ENCODE peak calls at places on chromosomes 11 and 22, in nine cellular contexts. T, H, U, Z, C, P, R, X and J are unnamed samples.

GRCh38 chr11:104997288-104997687 is 25.7 kb downstream of the CASP5 start:
- DNase-seq in P (peak), R (no peak), Z (peak), C (no peak), T (peak), H (peak), X (no peak), U (peak), J (no peak)

GRCh38 chr11:58075781-58076180 is 45.0 kb downstream of the OR6Q1 start:
- DNase-seq in P (peak), Z (peak), H (no peak), T (peak), R (no peak), U (peak), X (no peak), C (no peak), J (no peak)

GRCh38 chr11:28729339-28729738 is 621.2 kb downstream of the METTL15 start:
- DNase-seq in X (no peak), P (no peak), H (no peak), C (no peak), T (no peak), R (no peak), U (no peak), Z (no peak), J (no peak)

GRCh38 chr22:45426387-45426786 is 12.9 kb downstream of the RIBC2 start:
- DNase-seq in U (no peak), P (no peak), X (no peak), C (no peak), T (no peak), Z (no peak), H (no peak), R (no peak), J (no peak)

GRCh38 chr11:129225190-129225589 is 33.1 kb upstream of the ARHGAP32 start:
- DNase-seq in C (no peak), Z (peak), T (peak), U (peak), H (no peak), P (peak), X (peak), R (no peak), J (peak)

GRCh38 chr11:10390375-10390774 is 64.7 kb upstream of the AMPD3 start:
- DNase-seq in P (no peak), R (no peak), C (no peak), T (peak), H (no peak), U (peak), X (no peak), Z (no peak), J (peak)

GRCh38 chr22:26446808-26447515 is 17.9 kb downstream of the ASPHD2 start:
- DNase-seq in R (no peak), X (no peak), T (no peak), H (no peak), Z (no peak), P (no peak), C (no peak), U (no peak), J (no peak)

GRCh38 chr22:43050995-43051394 is 36.0 kb upstream of the PACSIN2 start:
- DNase-seq in P (no peak), R (no peak), C (no peak), U (no peak), T (no peak), H (no peak), X (no peak), Z (no peak), J (no peak)

GRCh38 chr22:42819412-42820069 is 37.5 kb downstream of the ARFGAP3 start:
- DNase-seq in P (no peak), U (no peak), Z (no peak), C (no peak), H (no peak), T (no peak), R (no peak), X (no peak), J (no peak)

GRCh38 chr11:76069061-76069460 is 137.2 kb downstream of the WNT11 start:
- DNase-seq in R (no peak), U (no peak), C (no peak), Z (no peak), X (no peak), T (no peak), P (no peak), H (no peak), J (peak)

GRCh38 chr11:64419818-64420485 is 61.0 kb downstream of the RPS6KA4 start:
- DNase-seq in Z (peak), H (no peak), P (peak), T (peak), R (no peak), X (peak), C (no peak), U (no peak), J (no peak)

GRCh38 chr11:3926458-3927095 is 71.1 kb downstream of the STIM1 start:
- DNase-seq in R (no peak), T (no peak), X (no peak), Z (no peak), C (no peak), U (no peak), H (no peak), P (no peak), J (peak)

GRCh38 chr11:108897916-108898315 is 233.0 kb downstream of the DDX10 start:
- DNase-seq in H (no peak), C (no peak), U (no peak), R (no peak), T (no peak), Z (no peak), P (no peak), X (no peak), J (no peak)

GRCh38 chr11:108891909-108892511 is 227.1 kb downstream of the DDX10 start:
- DNase-seq in T (no peak), H (no peak), R (no peak), X (no peak), C (no peak), Z (no peak), P (no peak), U (no peak), J (no peak)

GRCh38 chr11:108897071-108897481 is 232.2 kb downstream of the DDX10 start:
- DNase-seq in C (peak), T (peak), U (peak), P (no peak), R (no peak), Z (no peak), X (no peak), H (peak), J (no peak)

GRCh38 chr11:108891143-108891542 is 226.3 kb downstream of the DDX10 start:
- DNase-seq in U (no peak), P (no peak), T (no peak), X (no peak), C (no peak), Z (no peak), H (no peak), R (no peak), J (no peak)

DNA sequence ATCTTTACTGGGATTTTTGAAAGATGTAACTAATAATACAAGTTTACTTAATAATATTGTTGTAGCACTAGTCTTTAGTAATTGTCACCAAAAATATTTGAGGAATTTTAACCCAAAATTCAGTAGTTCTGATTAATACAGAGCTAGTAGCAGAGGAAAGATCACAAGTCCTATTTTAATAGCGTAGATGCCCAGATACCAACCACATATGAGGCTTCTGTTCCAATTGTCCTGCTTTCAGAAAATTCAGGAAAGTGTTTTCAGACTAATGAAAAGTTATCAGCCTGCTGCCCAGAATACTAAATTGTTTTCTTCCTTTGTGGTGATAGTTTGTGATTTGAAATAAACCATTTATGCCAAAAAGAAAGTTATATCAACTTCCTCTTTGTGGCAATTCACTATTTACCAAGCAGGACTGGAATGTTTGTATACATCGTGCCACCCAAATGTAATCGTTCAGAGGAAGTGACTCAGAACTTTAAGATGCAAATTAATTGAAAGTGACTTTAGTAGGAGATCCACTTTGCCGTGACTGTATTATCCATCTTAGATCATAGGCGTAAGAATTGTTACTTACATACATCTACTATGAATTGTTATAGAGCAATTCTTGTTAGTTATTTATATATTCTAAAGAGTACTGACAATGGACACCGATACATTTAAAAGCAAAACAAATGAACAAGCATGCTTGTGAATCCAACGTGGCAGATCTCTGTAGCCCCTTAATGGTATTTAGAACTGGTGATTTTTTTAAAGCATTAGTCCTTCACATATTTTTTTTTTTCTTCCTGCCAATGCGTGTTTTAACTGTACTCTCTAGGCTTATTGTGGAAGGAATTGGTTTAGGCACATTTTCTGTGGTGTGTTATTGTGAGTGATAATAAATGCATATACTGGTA is 231.0 kb downstream of the DDX10 start:
- DNase-seq in R (no peak), C (no peak), X (no peak), H (peak), U (peak), T (peak), P (peak), Z (peak), J (peak)
- H3K4me3 ChIP-seq in R (no peak), C (no peak), X (no peak), H (no peak), U (peak), T (no peak), P (no peak), Z (no peak), J (no peak)

GRCh38 chr22:37163096-37163489 is 13.4 kb upstream of the IL2RB start:
- DNase-seq in U (no peak), T (no peak), C (no peak), R (no peak), X (no peak), H (no peak), P (no peak), Z (no peak), J (no peak)
- H3K4me3 ChIP-seq in U (no peak), T (no peak), C (no peak), R (no peak), X (no peak), H (no peak), P (no peak), Z (no peak), J (no peak)

DNA sequence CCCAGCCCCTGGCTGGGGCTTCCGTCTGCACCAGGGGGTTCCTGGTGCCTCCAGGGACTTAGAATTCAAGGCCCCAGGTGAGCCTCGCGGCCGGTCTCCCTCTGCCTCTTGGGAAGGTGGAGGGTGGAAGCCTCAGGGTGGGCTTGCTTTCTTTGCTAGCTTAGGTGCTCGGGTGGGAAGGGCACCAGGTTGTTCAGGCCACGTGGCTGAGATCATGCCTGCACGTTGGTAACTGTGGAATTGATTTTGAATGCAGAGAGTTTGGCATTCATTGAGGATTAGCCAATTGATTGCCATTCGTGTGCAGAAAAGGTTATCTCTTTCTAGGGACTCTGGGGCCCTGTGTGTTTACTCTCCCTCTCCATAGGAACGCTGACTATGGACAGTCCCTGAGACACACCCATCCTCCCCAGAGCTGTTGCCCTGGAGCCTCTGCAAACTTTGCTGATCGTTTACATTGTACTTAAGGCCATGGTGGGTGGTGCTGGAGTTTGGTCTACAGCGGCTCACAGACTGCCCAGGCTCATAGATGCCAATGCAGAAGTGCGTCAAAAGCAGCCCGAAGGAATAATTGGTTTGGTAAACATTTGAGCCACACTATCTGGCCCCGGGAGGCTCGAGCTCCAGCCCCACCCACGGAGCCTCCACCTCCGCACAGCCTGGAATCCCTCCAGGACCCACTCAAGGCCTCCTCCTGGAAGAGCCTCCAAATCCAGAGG is 1457.7 kb downstream of the BRD1 start:
- DNase-seq in T (no peak), R (no peak), C (no peak), X (no peak), P (no peak), H (peak), U (no peak), Z (peak), J (no peak)
- H3K4me3 ChIP-seq in T (no peak), R (no peak), C (no peak), X (no peak), P (no peak), H (no peak), U (no peak), Z (no peak), J (no peak)

GRCh38 chr11:115760528-115760837 is 256.3 kb upstream of the CADM1 start:
- DNase-seq in H (no peak), Z (no peak), U (no peak), T (no peak), C (peak), P (peak), X (no peak), R (no peak), J (no peak)

GRCh38 chr11:115758011-115758410 is 253.8 kb upstream of the CADM1 start:
- DNase-seq in C (no peak), T (no peak), U (no peak), X (no peak), H (no peak), P (no peak), R (no peak), Z (no peak), J (no peak)

GRCh38 chr11:115760921-115761320 is 256.7 kb upstream of the CADM1 start:
- DNase-seq in R (no peak), H (no peak), U (no peak), P (no peak), Z (no peak), T (no peak), X (no peak), C (peak), J (no peak)

GRCh38 chr11:115761348-115761747 is 257.1 kb upstream of the CADM1 start:
- DNase-seq in C (peak), X (no peak), T (no peak), U (no peak), Z (no peak), H (no peak), R (no peak), P (no peak), J (no peak)

GRCh38 chr11:115759622-115760527 is 255.7 kb upstream of the CADM1 start:
- DNase-seq in C (peak), T (no peak), R (no peak), P (peak), U (no peak), H (peak), X (no peak), Z (no peak), J (no peak)
- H3K4me3 ChIP-seq in C (peak), T (peak), R (peak), P (peak), U (no peak), H (peak), X (peak), Z (peak), J (peak)

DNA sequence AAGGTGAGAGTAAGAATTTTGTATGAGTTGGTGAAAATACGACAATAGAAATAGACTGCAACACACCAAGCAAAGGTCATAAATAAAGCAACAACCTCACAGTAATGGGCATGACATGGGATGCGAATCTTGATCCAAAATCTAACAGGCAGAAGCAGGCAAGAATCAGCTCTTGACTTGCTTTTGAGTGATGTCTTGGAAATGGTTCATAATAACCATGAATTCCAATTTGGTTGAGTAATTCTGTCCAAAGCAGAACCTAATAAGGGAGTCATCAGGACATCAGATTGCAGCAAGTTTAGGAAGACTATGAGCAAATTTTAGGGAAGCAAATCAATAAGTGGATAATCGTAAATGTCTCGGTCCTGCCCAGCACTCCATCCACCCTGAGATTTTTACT is 224.0 kb upstream of the ISX start:
- DNase-seq in X (no peak), P (no peak), T (no peak), Z (peak), H (no peak), R (no peak), U (no peak), C (no peak), J (no peak)
- H3K4me3 ChIP-seq in X (no peak), P (no peak), T (no peak), Z (no peak), H (no peak), R (no peak), U (no peak), C (no peak), J (no peak)

GRCh38 chr11:116690623-116691022 is 82.2 kb downstream of the BUD13 start:
- DNase-seq in P (no peak), X (no peak), Z (no peak), R (no peak), C (no peak), U (no peak), H (no peak), T (no peak), J (no peak)
- H3K4me3 ChIP-seq in P (no peak), X (no peak), Z (no peak), R (no peak), C (no peak), U (no peak), H (no peak), T (no peak), J (no peak)